ENCODE peak calls at places on chromosome 18, in six cellular contexts. One of them, this sample, is unnamed.
A peak's percentile ranks its signal among the peaks of the same experiment; 100 is the strongest.

GRCh38 chr18:47969851-47970250 is 39.4 kb upstream of the SMAD2 start:
- DNase-seq in posterior cingulate gyrus: no peak
- DNase-seq in stimulated activated CD4-positive, alpha-beta T cell treated with anti-CD3 and anti-CD28 coated beads, Interleukin-4, amount 100 ng/mL, for 4 hours: no peak
- DNase-seq in epithelial cell of prostate: no peak
- DNase-seq in upper lobe of right lung: no peak
- DNase-seq in NAMALWA: no peak
- DNase-seq in this sample: no peak

GRCh38 chr18:3384664-3385189 is 65.2 kb upstream of the TGIF1 start:
- DNase-seq in posterior cingulate gyrus: no peak
- DNase-seq in stimulated activated CD4-positive, alpha-beta T cell treated with anti-CD3 and anti-CD28 coated beads, Interleukin-4, amount 100 ng/mL, for 4 hours: no peak
- DNase-seq in epithelial cell of prostate: no peak
- DNase-seq in upper lobe of right lung: no peak
- DNase-seq in NAMALWA: no peak
- DNase-seq in this sample: no peak

GRCh38 chr18:73270919-73271318 is 403.1 kb upstream of the NETO1 start:
- DNase-seq in posterior cingulate gyrus: no peak
- DNase-seq in stimulated activated CD4-positive, alpha-beta T cell treated with anti-CD3 and anti-CD28 coated beads, Interleukin-4, amount 100 ng/mL, for 4 hours: no peak
- DNase-seq in epithelial cell of prostate: no peak
- DNase-seq in upper lobe of right lung: no peak
- DNase-seq in NAMALWA: no peak
- DNase-seq in this sample: no peak

GRCh38 chr18:39624934-39625333 is 2059.3 kb upstream of the CELF4 start:
- DNase-seq in posterior cingulate gyrus: no peak
- DNase-seq in stimulated activated CD4-positive, alpha-beta T cell treated with anti-CD3 and anti-CD28 coated beads, Interleukin-4, amount 100 ng/mL, for 4 hours: no peak
- DNase-seq in epithelial cell of prostate: no peak
- DNase-seq in upper lobe of right lung: no peak
- DNase-seq in NAMALWA: no peak
- DNase-seq in this sample: no peak

GRCh38 chr18:61666876-61667590 is 225.8 kb downstream of the RNF152 start:
- DNase-seq in posterior cingulate gyrus: no peak
- DNase-seq in stimulated activated CD4-positive, alpha-beta T cell treated with anti-CD3 and anti-CD28 coated beads, Interleukin-4, amount 100 ng/mL, for 4 hours: no peak
- DNase-seq in epithelial cell of prostate: no peak
- DNase-seq in upper lobe of right lung: no peak
- DNase-seq in NAMALWA: no peak
- DNase-seq in this sample: no peak

GRCh38 chr18:66168834-66169233 is 418.0 kb downstream of the CDH7 start:
- DNase-seq in posterior cingulate gyrus: no peak
- DNase-seq in stimulated activated CD4-positive, alpha-beta T cell treated with anti-CD3 and anti-CD28 coated beads, Interleukin-4, amount 100 ng/mL, for 4 hours: no peak
- DNase-seq in epithelial cell of prostate: no peak
- DNase-seq in upper lobe of right lung: no peak
- DNase-seq in NAMALWA: no peak
- DNase-seq in this sample: no peak

GRCh38 chr18:905307-905947 is 756 bp downstream of the ADCYAP1 start:
- DNase-seq in posterior cingulate gyrus: no peak
- DNase-seq in stimulated activated CD4-positive, alpha-beta T cell treated with anti-CD3 and anti-CD28 coated beads, Interleukin-4, amount 100 ng/mL, for 4 hours: no peak
- DNase-seq in epithelial cell of prostate: no peak
- DNase-seq in upper lobe of right lung: no peak
- DNase-seq in NAMALWA: no peak
- DNase-seq in this sample: no peak

GRCh38 chr18:3441290-3441689 is 8.7 kb upstream of the TGIF1 start:
- DNase-seq in posterior cingulate gyrus: no peak
- DNase-seq in stimulated activated CD4-positive, alpha-beta T cell treated with anti-CD3 and anti-CD28 coated beads, Interleukin-4, amount 100 ng/mL, for 4 hours: no peak
- DNase-seq in epithelial cell of prostate: no peak
- DNase-seq in upper lobe of right lung: no peak
- DNase-seq in NAMALWA: no peak
- DNase-seq in this sample: no peak

GRCh38 chr18:41745166-41746049 is 209.6 kb upstream of the PIK3C3 start:
- DNase-seq in posterior cingulate gyrus: peak; percentile 67
- DNase-seq in stimulated activated CD4-positive, alpha-beta T cell treated with anti-CD3 and anti-CD28 coated beads, Interleukin-4, amount 100 ng/mL, for 4 hours: no peak
- DNase-seq in epithelial cell of prostate: no peak
- DNase-seq in upper lobe of right lung: no peak
- DNase-seq in NAMALWA: peak; percentile 46
- DNase-seq in this sample: no peak

GRCh38 chr18:56377161-56377560 is 261.2 kb downstream of the TXNL1 start:
- DNase-seq in posterior cingulate gyrus: no peak
- DNase-seq in stimulated activated CD4-positive, alpha-beta T cell treated with anti-CD3 and anti-CD28 coated beads, Interleukin-4, amount 100 ng/mL, for 4 hours: no peak
- DNase-seq in epithelial cell of prostate: no peak
- DNase-seq in upper lobe of right lung: no peak
- DNase-seq in NAMALWA: no peak
- DNase-seq in this sample: no peak

GRCh38 chr18:49168970-49169619 is 218.3 kb upstream of the SMAD7 start:
- DNase-seq in posterior cingulate gyrus: no peak
- DNase-seq in stimulated activated CD4-positive, alpha-beta T cell treated with anti-CD3 and anti-CD28 coated beads, Interleukin-4, amount 100 ng/mL, for 4 hours: peak; percentile 1
- DNase-seq in epithelial cell of prostate: no peak
- DNase-seq in upper lobe of right lung: no peak
- DNase-seq in NAMALWA: no peak
- DNase-seq in this sample: peak; percentile 2

GRCh38 chr18:57833441-57834101 is 30.5 kb upstream of the ATP8B1 start:
- DNase-seq in posterior cingulate gyrus: no peak
- DNase-seq in stimulated activated CD4-positive, alpha-beta T cell treated with anti-CD3 and anti-CD28 coated beads, Interleukin-4, amount 100 ng/mL, for 4 hours: no peak
- DNase-seq in epithelial cell of prostate: no peak
- DNase-seq in upper lobe of right lung: no peak
- DNase-seq in NAMALWA: peak; percentile 40
- DNase-seq in this sample: peak; percentile 1